ENCODE peak calls at places on chromosomes 6 and 20, in six cellular contexts. One of them, this sample, is unnamed.

GRCh38 chr6:70298070-70298469 is 4.8 kb downstream of the COL9A1 start:
- DNase-seq in GM12865: no peak
- DNase-seq in transverse colon: no peak
- DNase-seq in right atrium auricular region: no peak
- DNase-seq in GM23338: no peak
- DNase-seq in heart left ventricle: no peak
- DNase-seq in this sample: no peak

GRCh38 chr6:19410477-19410876 is 426.7 kb upstream of the ID4 start:
- DNase-seq in transverse colon: no peak
- DNase-seq in GM12865: no peak
- DNase-seq in GM23338: no peak
- DNase-seq in heart left ventricle: no peak
- DNase-seq in right atrium auricular region: no peak
- DNase-seq in this sample: no peak

GRCh38 chr6:138129190-138129589 is 22.0 kb upstream of the PERP start:
- DNase-seq in right atrium auricular region: no peak
- DNase-seq in GM23338: peak
- DNase-seq in transverse colon: no peak
- DNase-seq in GM12865: no peak
- DNase-seq in heart left ventricle: no peak
- DNase-seq in this sample: no peak

GRCh38 chr20:47792021-47792618 is 6.8 kb upstream of the SULF2 start:
- DNase-seq in GM23338: no peak
- DNase-seq in transverse colon: peak
- DNase-seq in heart left ventricle: peak
- DNase-seq in right atrium auricular region: peak
- DNase-seq in GM12865: no peak
- DNase-seq in this sample: peak

GRCh38 chr6:158630944-158631616 is 13.5 kb downstream of the DYNLT1 start:
- DNase-seq in transverse colon: peak
- DNase-seq in GM23338: no peak
- DNase-seq in GM12865: no peak
- DNase-seq in right atrium auricular region: peak
- DNase-seq in heart left ventricle: peak
- DNase-seq in this sample: no peak

GRCh38 chr6:1086446-1086845 is 225.5 kb upstream of the FOXQ1 start:
- DNase-seq in right atrium auricular region: no peak
- DNase-seq in transverse colon: no peak
- DNase-seq in heart left ventricle: no peak
- DNase-seq in GM12865: no peak
- DNase-seq in GM23338: no peak
- DNase-seq in this sample: no peak

GRCh38 chr20:48945840-48946514 is 24.5 kb downstream of the ARFGEF2 start:
- DNase-seq in transverse colon: peak
- DNase-seq in heart left ventricle: no peak
- DNase-seq in right atrium auricular region: no peak
- DNase-seq in GM23338: no peak
- DNase-seq in GM12865: no peak
- DNase-seq in this sample: peak

GRCh38 chr20:36779656-36780025 is 6.1 kb upstream of the DSN1 start:
- DNase-seq in right atrium auricular region: no peak
- DNase-seq in heart left ventricle: no peak
- DNase-seq in GM12865: no peak
- DNase-seq in GM23338: peak
- DNase-seq in transverse colon: no peak
- DNase-seq in this sample: no peak

GRCh38 chr20:50586531-50587232 is 76.5 kb downstream of the PTPN1 start:
- DNase-seq in heart left ventricle: no peak
- DNase-seq in GM12865: no peak
- DNase-seq in right atrium auricular region: no peak
- DNase-seq in transverse colon: no peak
- DNase-seq in GM23338: no peak
- DNase-seq in this sample: no peak

GRCh38 chr6:132404736-132405135 is 3.5 kb upstream of the MOXD1 start:
- DNase-seq in GM23338: peak
- DNase-seq in GM12865: no peak
- DNase-seq in transverse colon: no peak
- DNase-seq in right atrium auricular region: no peak
- DNase-seq in heart left ventricle: no peak
- DNase-seq in this sample: no peak

GRCh38 chr20:21377701-21378100 is 19.6 kb downstream of the NKX2-4 start:
- DNase-seq in GM12865: no peak
- DNase-seq in transverse colon: no peak
- DNase-seq in heart left ventricle: no peak
- DNase-seq in GM23338: no peak
- DNase-seq in right atrium auricular region: no peak
- DNase-seq in this sample: no peak

GRCh38 chr20:47453167-47453782 is 48.4 kb upstream of the NCOA3 start:
- DNase-seq in right atrium auricular region: no peak
- DNase-seq in GM23338: no peak
- DNase-seq in GM12865: peak
- DNase-seq in heart left ventricle: no peak
- DNase-seq in transverse colon: peak
- DNase-seq in this sample: no peak

GRCh38 chr20:25100914-25101313 is 19.0 kb upstream of the VSX1 start:
- DNase-seq in heart left ventricle: no peak
- DNase-seq in transverse colon: no peak
- DNase-seq in right atrium auricular region: no peak
- DNase-seq in GM23338: no peak
- DNase-seq in GM12865: no peak
- DNase-seq in this sample: no peak

GRCh38 chr20:25099580-25099979 is 17.6 kb upstream of the VSX1 start:
- DNase-seq in GM12865: no peak
- DNase-seq in transverse colon: no peak
- DNase-seq in right atrium auricular region: no peak
- DNase-seq in heart left ventricle: no peak
- DNase-seq in GM23338: no peak
- DNase-seq in this sample: no peak

GRCh38 chr20:25103526-25103925 is 21.6 kb upstream of the VSX1 start:
- DNase-seq in GM23338: no peak
- DNase-seq in right atrium auricular region: no peak
- DNase-seq in heart left ventricle: no peak
- DNase-seq in transverse colon: no peak
- DNase-seq in GM12865: no peak
- DNase-seq in this sample: no peak
- TF ChIP-seq CTCF in GM23338: no peak
- TF ChIP-seq CTCF in right atrium auricular region: no peak
- TF ChIP-seq CTCF in heart left ventricle: no peak
- TF ChIP-seq CTCF in transverse colon: no peak
- TF ChIP-seq CTCF in GM12865: no peak
- TF ChIP-seq CTCF in this sample: no peak

GRCh38 chr20:3747471-3747870 is 15.0 kb downstream of the HSPA12B start:
- DNase-seq in heart left ventricle: no peak
- DNase-seq in GM23338: no peak
- DNase-seq in transverse colon: no peak
- DNase-seq in right atrium auricular region: no peak
- DNase-seq in GM12865: no peak
- DNase-seq in this sample: no peak
- TF ChIP-seq CTCF in heart left ventricle: no peak
- TF ChIP-seq CTCF in GM23338: no peak
- TF ChIP-seq CTCF in transverse colon: no peak
- TF ChIP-seq CTCF in right atrium auricular region: no peak
- TF ChIP-seq CTCF in GM12865: no peak
- TF ChIP-seq CTCF in this sample: no peak

GRCh38 chr6:119736680-119737079 is 387.1 kb upstream of the MAN1A1 start:
- DNase-seq in GM23338: no peak
- DNase-seq in GM12865: no peak
- DNase-seq in right atrium auricular region: no peak
- DNase-seq in heart left ventricle: no peak
- DNase-seq in transverse colon: no peak
- DNase-seq in this sample: no peak

GRCh38 chr6:119739776-119740175 is 390.2 kb upstream of the MAN1A1 start:
- DNase-seq in transverse colon: no peak
- DNase-seq in heart left ventricle: no peak
- DNase-seq in GM12865: no peak
- DNase-seq in GM23338: no peak
- DNase-seq in right atrium auricular region: no peak
- DNase-seq in this sample: no peak

GRCh38 chr6:119738425-119738824 is 388.9 kb upstream of the MAN1A1 start:
- DNase-seq in heart left ventricle: no peak
- DNase-seq in right atrium auricular region: no peak
- DNase-seq in GM23338: no peak
- DNase-seq in transverse colon: no peak
- DNase-seq in GM12865: no peak
- DNase-seq in this sample: no peak

DNA sequence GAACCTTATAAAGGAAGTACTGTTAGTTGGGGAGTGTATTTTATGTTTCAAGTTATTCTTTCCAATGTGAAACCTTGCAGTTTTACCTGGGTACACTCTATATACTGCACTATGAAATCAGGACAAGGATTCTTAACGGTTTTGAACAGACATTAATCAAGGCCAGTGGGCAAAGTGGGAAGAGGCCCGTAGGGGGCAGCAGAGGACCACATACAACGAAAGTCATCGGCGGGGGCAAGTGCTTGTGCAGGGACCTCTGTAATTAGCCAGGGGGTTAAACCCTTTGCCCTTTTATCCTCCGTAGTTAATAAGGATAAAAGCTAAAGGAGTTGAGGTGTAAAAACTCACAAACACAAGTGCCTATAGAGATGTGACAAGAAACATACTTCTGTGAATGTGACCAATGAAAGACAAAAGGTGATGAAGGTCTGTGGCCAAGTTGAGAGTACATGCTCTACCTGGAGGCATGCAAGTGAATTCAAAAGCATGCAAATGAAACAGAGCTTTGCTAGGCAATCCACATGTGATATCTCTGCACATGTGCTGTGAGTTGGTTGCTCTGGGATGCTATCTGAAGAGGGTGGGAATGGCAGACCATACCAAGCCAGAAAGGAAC is 392.7 kb upstream of the MAN1A1 start:
- DNase-seq in heart left ventricle: peak
- DNase-seq in GM12865: peak
- DNase-seq in GM23338: peak
- DNase-seq in right atrium auricular region: peak
- DNase-seq in transverse colon: peak
- DNase-seq in this sample: peak
- TF ChIP-seq CTCF in heart left ventricle: peak
- TF ChIP-seq CTCF in GM12865: peak
- TF ChIP-seq CTCF in GM23338: peak
- TF ChIP-seq CTCF in right atrium auricular region: peak
- TF ChIP-seq CTCF in transverse colon: peak
- TF ChIP-seq CTCF in this sample: peak

DNA sequence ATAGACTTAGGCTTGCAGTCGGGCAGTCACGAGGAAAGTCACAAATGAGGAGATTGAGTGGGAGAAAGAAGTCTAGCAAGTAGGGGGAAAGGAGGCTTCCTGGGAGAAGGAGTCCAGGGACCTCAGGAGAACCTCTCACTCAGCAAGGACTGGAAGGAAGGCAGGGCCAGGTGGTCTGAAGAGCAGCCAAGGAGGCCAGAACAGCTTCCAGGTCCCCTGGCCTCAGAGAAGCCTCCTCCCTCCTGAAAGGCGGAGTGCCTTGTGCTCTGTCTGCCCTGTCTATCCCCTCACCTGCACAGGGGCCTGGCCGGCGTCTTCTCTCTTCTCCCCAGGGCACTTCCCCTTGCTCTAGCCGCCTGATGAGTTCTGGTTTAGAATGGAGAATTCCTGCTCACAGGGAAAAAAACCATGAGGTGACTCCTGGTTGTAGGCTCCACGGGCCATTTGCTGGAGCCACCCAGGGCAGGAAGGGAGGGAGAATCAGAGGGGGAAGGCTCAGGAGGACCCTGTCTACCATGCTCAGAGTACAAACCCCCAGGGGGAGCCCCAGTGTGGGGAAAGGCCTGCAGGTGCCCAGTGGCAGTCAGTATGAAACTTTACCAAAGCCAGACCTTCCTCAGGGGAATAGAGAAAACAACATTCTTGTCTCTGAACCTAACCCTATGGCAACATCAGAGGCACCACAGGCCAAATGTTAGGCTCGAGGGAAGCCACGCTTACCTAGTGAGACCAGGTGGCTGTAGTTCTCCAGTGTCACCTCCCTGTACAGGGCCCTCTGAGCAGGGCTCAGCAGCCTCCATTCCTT is 11.2 kb downstream of the ZNF337 start:
- DNase-seq in GM12865: peak
- DNase-seq in GM23338: peak
- DNase-seq in right atrium auricular region: no peak
- DNase-seq in heart left ventricle: no peak
- DNase-seq in transverse colon: no peak
- DNase-seq in this sample: no peak
- TF ChIP-seq CTCF in GM12865: no peak
- TF ChIP-seq CTCF in GM23338: peak
- TF ChIP-seq CTCF in right atrium auricular region: no peak
- TF ChIP-seq CTCF in heart left ventricle: no peak
- TF ChIP-seq CTCF in transverse colon: no peak
- TF ChIP-seq CTCF in this sample: no peak

GRCh38 chr6:135576055-135576454 is 78.5 kb upstream of the AHI1 start:
- DNase-seq in transverse colon: no peak
- DNase-seq in GM23338: no peak
- DNase-seq in GM12865: no peak
- DNase-seq in heart left ventricle: no peak
- DNase-seq in right atrium auricular region: no peak
- DNase-seq in this sample: no peak

GRCh38 chr6:135568366-135568765 is 70.8 kb upstream of the AHI1 start:
- DNase-seq in transverse colon: peak
- DNase-seq in right atrium auricular region: no peak
- DNase-seq in GM23338: no peak
- DNase-seq in GM12865: peak
- DNase-seq in heart left ventricle: peak
- DNase-seq in this sample: peak

GRCh38 chr6:135567375-135568083 is 70.0 kb upstream of the AHI1 start:
- DNase-seq in transverse colon: no peak
- DNase-seq in GM12865: no peak
- DNase-seq in heart left ventricle: no peak
- DNase-seq in GM23338: no peak
- DNase-seq in right atrium auricular region: no peak
- DNase-seq in this sample: no peak

GRCh38 chr6:135575629-135576028 is 78.1 kb upstream of the AHI1 start:
- DNase-seq in GM23338: no peak
- DNase-seq in right atrium auricular region: no peak
- DNase-seq in GM12865: no peak
- DNase-seq in heart left ventricle: no peak
- DNase-seq in transverse colon: no peak
- DNase-seq in this sample: no peak

DNA sequence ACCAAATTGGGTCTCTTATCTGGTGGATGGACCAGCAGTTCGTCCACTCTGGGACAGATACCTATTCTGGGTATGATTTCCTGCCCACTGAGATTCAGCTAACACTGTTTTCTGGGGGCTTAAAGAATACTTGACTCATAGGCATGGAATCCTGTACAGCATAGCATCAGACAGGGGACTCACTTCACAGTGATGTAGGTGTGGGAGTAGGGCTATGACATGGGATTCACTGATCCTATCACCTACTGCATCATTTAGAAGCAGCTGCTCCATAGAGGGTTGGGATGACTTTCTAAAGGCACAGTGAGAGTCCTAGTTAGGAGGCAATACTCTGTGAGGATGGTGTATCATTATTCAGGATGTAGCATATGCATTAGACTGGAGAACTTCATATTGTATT is 74.5 kb upstream of the AHI1 start:
- DNase-seq in GM12865: no peak
- DNase-seq in heart left ventricle: no peak
- DNase-seq in GM23338: no peak
- DNase-seq in right atrium auricular region: no peak
- DNase-seq in transverse colon: no peak
- DNase-seq in this sample: no peak
- TF ChIP-seq CTCF in GM12865: no peak
- TF ChIP-seq CTCF in heart left ventricle: no peak
- TF ChIP-seq CTCF in GM23338: no peak
- TF ChIP-seq CTCF in right atrium auricular region: no peak
- TF ChIP-seq CTCF in transverse colon: no peak
- TF ChIP-seq CTCF in this sample: no peak